ENCODE peak calls at places on chromosomes 1 and 21, in ten cellular contexts. D, C, W, O, V, J, I, F, T and H are unnamed samples.

GRCh38 chr1:40774266-40774998 is 9.2 kb upstream of the KCNQ4 start:
- DNase-seq in D (no peak), C (no peak), W (peak), O (no peak), V (peak), J (peak), I (no peak), F (peak), T (peak), H (peak)

GRCh38 chr1:8353386-8353785 is 35.5 kb downstream of the SLC45A1 start:
- DNase-seq in D (no peak), C (no peak), W (no peak), O (no peak), V (no peak), J (no peak), I (no peak), F (no peak), T (no peak), H (no peak)

GRCh38 chr1:204149635-204150565 is 1.9 kb downstream of the ETNK2 start:
- DNase-seq in D (no peak), C (no peak), W (no peak), O (no peak), V (no peak), J (no peak), I (no peak), F (no peak), T (no peak), H (no peak)

GRCh38 chr1:225921734-225922709 is 2.0 kb downstream of the PYCR2 start:
- DNase-seq in D (no peak), C (no peak), W (no peak), O (no peak), V (no peak), J (no peak), I (peak), F (no peak), T (no peak), H (no peak)

GRCh38 chr1:6475381-6476133 is 9.6 kb upstream of the TNFRSF25 start:
- DNase-seq in D (peak), C (no peak), W (peak), O (no peak), V (no peak), J (peak), I (no peak), F (peak), T (peak), H (peak)

GRCh38 chr21:34733866-34734265 is 65.1 kb downstream of the CLIC6 start:
- DNase-seq in D (no peak), C (no peak), W (no peak), O (no peak), V (no peak), J (no peak), I (no peak), F (no peak), T (no peak), H (no peak)

GRCh38 chr1:197521118-197521739 is 253.2 kb downstream of the CRB1 start:
- DNase-seq in D (peak), C (no peak), W (no peak), O (no peak), V (peak), J (no peak), I (peak), F (peak), T (peak), H (peak)

GRCh38 chr1:89260042-89260441 is 12.6 kb downstream of the GBP5 start:
- DNase-seq in D (no peak), C (no peak), W (no peak), O (no peak), V (no peak), J (no peak), I (no peak), F (no peak), T (no peak), H (no peak)

GRCh38 chr1:65069186-65069585 is 78.8 kb upstream of the AK4 start:
- DNase-seq in D (no peak), C (no peak), W (no peak), O (no peak), V (no peak), J (no peak), I (no peak), F (no peak), T (no peak), H (peak)

GRCh38 chr1:80218112-80218511 is 1211.6 kb upstream of the ADGRL4 start:
- DNase-seq in D (no peak), C (no peak), W (no peak), O (no peak), V (peak), J (no peak), I (peak), F (peak), T (peak), H (no peak)

GRCh38 chr1:111541721-111542120 is 38.3 kb upstream of the ADORA3 start:
- DNase-seq in D (no peak), C (no peak), W (no peak), O (no peak), V (no peak), J (no peak), I (no peak), F (no peak), T (no peak), H (no peak)

GRCh38 chr1:8482844-8483436 is 165.0 kb downstream of the SLC45A1 start:
- DNase-seq in D (no peak), C (no peak), W (no peak), O (no peak), V (no peak), J (no peak), I (no peak), F (no peak), T (no peak), H (no peak)

GRCh38 chr1:234915923-234916675 is 212.5 kb downstream of the TOMM20 start:
- DNase-seq in D (no peak), C (no peak), W (no peak), O (no peak), V (no peak), J (no peak), I (peak), F (no peak), T (no peak), H (no peak)

GRCh38 chr1:43554444-43554992 is 23.8 kb downstream of the PTPRF start:
- DNase-seq in D (peak), C (no peak), W (peak), O (no peak), V (no peak), J (no peak), I (peak), F (peak), T (no peak), H (peak)